ENCODE peak calls at places on chromosomes 12 and 14, in seven cellular contexts. O is stomach; L is HFF-Myc; G is fibroblast of pulmonary artery; A is CD8-positive, alpha-beta T cell; J is heart right ventricle; X is A549. Z is an unnamed sample.

GRCh38 chr12:84698576-84699333 is 213.8 kb downstream of the SLC6A15 start:
- DNase-seq in O (no peak), L (no peak), G (no peak), A (no peak), J (no peak), X (no peak), Z (no peak)

GRCh38 chr14:75413013-75413412 is 14.8 kb upstream of the JDP2 start:
- DNase-seq in O (no peak), L (no peak), G (no peak), A (no peak), J (no peak), X (no peak), Z (no peak)

GRCh38 chr12:117034691-117035090 is 64.5 kb downstream of the TESC start:
- DNase-seq in O (no peak), L (no peak), G (no peak), A (no peak), J (no peak), X (no peak), Z (no peak)

GRCh38 chr12:118357327-118358007 is 15.2 kb downstream of the TAOK3 start:
- DNase-seq in O (no peak), L (peak), G (peak), A (peak), J (peak), X (peak), Z (no peak)

GRCh38 chr12:119748512-119748911 is 80.6 kb downstream of the PRKAB1 start:
- DNase-seq in O (no peak), L (no peak), G (no peak), A (no peak), J (no peak), X (no peak), Z (no peak)

GRCh38 chr14:32594766-32595165 is 265.7 kb downstream of the AKAP6 start:
- DNase-seq in O (no peak), L (peak), G (peak), A (no peak), J (no peak), X (no peak), Z (no peak)

GRCh38 chr12:80268924-80269749 is 169.8 kb downstream of the OTOGL start:
- DNase-seq in O (no peak), L (peak), G (peak), A (no peak), J (no peak), X (peak), Z (peak)

GRCh38 chr12:113587720-113588119 is 116.0 kb upstream of the LHX5 start:
- DNase-seq in O (no peak), L (no peak), G (no peak), A (no peak), J (no peak), X (no peak), Z (no peak)

GRCh38 chr12:11901687-11902524 is 168.8 kb upstream of the BCL2L14 start:
- DNase-seq in O (no peak), L (no peak), G (no peak), A (no peak), J (no peak), X (no peak), Z (no peak)

GRCh38 chr12:28424965-28425364 is 234.7 kb downstream of the CCDC91 start:
- DNase-seq in O (peak), L (no peak), G (peak), A (no peak), J (peak), X (no peak), Z (no peak)

GRCh38 chr12:64746663-64747062 is 12.5 kb downstream of the GNS start:
- DNase-seq in O (no peak), L (peak), G (peak), A (no peak), J (no peak), X (no peak), Z (no peak)

GRCh38 chr12:60205500-60205899 is 609.7 kb downstream of the SLC16A7 start:
- DNase-seq in O (no peak), L (peak), G (peak), A (no peak), J (no peak), X (peak), Z (peak)

GRCh38 chr14:22839159-22839779 is 2.9 kb downstream of the MMP14 start:
- DNase-seq in O (no peak), L (no peak), G (peak), A (no peak), J (no peak), X (no peak), Z (no peak)

GRCh38 chr14:53942970-53943750 is 13.5 kb downstream of the BMP4 start:
- DNase-seq in O (no peak), L (no peak), G (no peak), A (no peak), J (no peak), X (no peak), Z (no peak)

GRCh38 chr12:29226621-29227020 is 77.5 kb downstream of the FAR2 start:
- DNase-seq in O (no peak), L (no peak), G (peak), A (no peak), J (no peak), X (no peak), Z (no peak)

GRCh38 chr12:68331500-68331868 is 678 bp downstream of the MDM1 start:
- DNase-seq in O (no peak), L (no peak), G (no peak), A (no peak), J (no peak), X (no peak), Z (peak)

GRCh38 chr12:108918960-108919642 is 39.2 kb downstream of the DAO start:
- DNase-seq in O (no peak), L (no peak), G (no peak), A (no peak), J (no peak), X (no peak), Z (no peak)

GRCh38 chr14:67566908-67567307 is 33.2 kb downstream of the PIGH start:
- DNase-seq in O (no peak), L (no peak), G (peak), A (no peak), J (no peak), X (no peak), Z (no peak)

GRCh38 chr12:3629082-3629830 is 123.7 kb downstream of the CRACR2A start:
- DNase-seq in O (no peak), L (no peak), G (no peak), A (no peak), J (no peak), X (no peak), Z (no peak)

GRCh38 chr12:53198470-53199110 is 8.5 kb downstream of the ITGB7 start:
- DNase-seq in O (no peak), L (no peak), G (no peak), A (no peak), J (no peak), X (no peak), Z (no peak)

GRCh38 chr14:30756594-30756993 is 117.8 kb upstream of the COCH start:
- DNase-seq in O (no peak), L (no peak), G (no peak), A (no peak), J (no peak), X (no peak), Z (no peak)

GRCh38 chr12:1949771-1950470 is 31.5 kb upstream of the CACNA2D4 start:
- DNase-seq in O (no peak), L (no peak), G (no peak), A (no peak), J (peak), X (no peak), Z (no peak)

GRCh38 chr12:292186-292585 is 29.6 kb upstream of the SLC6A13 start:
- DNase-seq in O (no peak), L (no peak), G (no peak), A (no peak), J (no peak), X (no peak), Z (no peak)

GRCh38 chr14:29536886-29537511 is 390.6 kb downstream of the PRKD1 start:
- DNase-seq in O (no peak), L (no peak), G (peak), A (no peak), J (no peak), X (peak), Z (no peak)
- TF ChIP-seq CTCF in O (no peak), L (no peak), G (peak), A (no peak), J (peak), X (peak), Z (peak)

DNA sequence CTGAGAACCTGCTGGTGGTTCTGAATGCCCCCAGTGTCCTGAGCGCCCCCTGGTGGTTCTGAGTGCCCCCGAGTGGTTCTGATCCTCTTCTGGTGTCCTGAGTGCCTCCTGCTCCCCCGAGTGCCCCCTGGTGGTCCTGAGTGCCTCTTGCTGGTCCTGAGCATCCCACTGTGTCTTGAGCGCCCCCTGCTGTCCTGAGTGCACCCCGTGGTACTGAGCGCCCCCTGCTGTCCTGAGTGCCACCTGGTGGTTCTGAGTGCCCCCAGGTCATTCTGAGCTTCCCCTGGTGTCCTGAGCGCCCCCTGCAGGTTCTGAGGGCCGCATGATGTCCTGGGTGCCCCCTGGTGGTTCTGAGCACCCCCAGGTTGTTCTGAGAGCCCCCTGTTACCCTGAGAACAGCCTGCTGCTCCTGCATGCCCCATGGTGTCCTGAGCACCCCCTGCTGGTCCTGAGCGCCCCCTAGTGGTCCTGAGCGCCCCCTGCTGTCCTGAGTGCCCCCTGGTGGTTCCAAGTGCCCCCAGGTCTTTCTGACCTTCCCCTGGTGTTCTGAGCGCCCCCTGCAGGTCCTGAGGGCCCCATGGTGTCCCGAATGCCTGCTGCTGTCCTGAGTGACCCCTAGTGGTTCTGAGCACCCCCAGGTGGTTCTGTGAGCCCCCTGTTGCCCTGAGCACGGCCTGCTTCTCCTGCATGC is 1165.4 kb downstream of the TMEM121 start:
- DNase-seq in O (peak), L (no peak), G (no peak), A (no peak), J (peak), X (peak), Z (no peak)
- TF ChIP-seq CTCF in O (no peak), L (peak), G (no peak), A (peak), J (no peak), X (no peak), Z (no peak)

DNA sequence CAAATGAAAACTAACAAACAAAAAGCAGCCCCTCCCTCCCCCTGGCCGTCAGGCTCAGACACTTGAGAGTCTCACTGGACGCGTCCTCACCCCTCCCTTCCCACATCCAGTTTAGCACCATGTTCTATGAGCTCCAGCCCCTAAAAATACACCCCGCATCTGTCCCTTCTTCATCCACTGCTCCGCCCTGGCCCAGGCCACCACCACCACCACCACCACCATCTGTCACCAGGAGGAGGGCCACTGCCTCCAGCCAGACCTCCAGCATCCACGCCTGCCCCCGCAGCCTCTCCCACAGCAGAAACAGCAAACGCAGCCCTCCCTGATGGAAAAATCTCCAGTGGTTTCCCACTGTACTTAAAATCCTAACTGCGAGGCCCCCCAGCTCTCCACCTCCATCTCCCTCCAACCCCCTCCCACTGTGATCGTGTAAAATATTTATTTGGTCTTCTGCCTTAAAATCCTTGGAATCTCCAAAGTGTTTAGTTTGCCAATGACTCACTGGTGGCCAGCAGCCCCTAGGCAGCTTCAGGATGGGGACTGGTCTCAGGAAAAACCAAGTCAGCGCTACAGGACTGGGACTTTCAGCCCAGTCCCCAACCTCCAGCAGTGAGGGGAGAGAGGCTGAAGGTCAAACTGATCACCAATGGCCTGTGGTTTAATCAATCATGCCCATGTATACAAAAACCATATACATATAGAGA is 95.0 kb downstream of the SCARB1 start:
- DNase-seq in O (no peak), L (no peak), G (no peak), A (no peak), J (no peak), X (peak), Z (no peak)
- TF ChIP-seq CTCF in O (no peak), L (no peak), G (no peak), A (no peak), J (no peak), X (no peak), Z (no peak)

GRCh38 chr12:102095677-102096263 is 24.1 kb downstream of the NUP37 start:
- DNase-seq in O (no peak), L (no peak), G (peak), A (no peak), J (no peak), X (peak), Z (peak)
- TF ChIP-seq CTCF in O (no peak), L (peak), G (peak), A (peak), J (no peak), X (peak), Z (peak)

DNA sequence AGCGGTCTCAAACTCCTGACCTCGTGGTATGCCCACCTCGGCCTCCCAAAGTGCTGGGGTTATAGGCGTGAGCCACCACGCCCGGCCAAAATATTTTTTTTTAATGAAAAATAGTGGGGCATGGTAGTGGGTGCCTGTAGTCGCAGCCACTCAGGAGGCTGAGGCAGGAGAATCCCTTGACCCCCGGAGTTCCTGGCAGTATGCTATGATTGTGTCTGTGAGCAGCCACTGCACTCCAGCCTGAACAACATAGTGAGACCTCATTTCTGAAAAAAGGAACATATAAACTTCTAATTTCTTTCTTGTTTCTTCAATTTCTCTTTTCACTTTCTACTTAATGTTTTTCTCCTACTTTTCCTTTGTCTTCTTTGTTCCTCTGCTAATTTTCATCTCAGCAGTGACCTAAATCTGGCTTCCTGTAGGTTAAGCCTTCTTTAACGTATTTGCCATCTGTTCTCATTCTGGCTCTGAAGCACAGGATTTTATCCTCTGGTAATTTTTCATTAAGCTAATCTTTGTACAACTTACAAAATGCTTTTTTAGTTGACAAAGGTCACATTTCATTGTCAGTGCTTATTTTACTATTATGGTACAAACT is 4.5 kb upstream of the RPGRIP1 start:
- DNase-seq in O (no peak), L (no peak), G (no peak), A (no peak), J (no peak), X (no peak), Z (no peak)
- TF ChIP-seq CTCF in O (no peak), L (no peak), G (no peak), A (no peak), J (no peak), X (no peak), Z (no peak)

GRCh38 chr14:68939424-68939892 is 39.6 kb downstream of the ACTN1 start:
- DNase-seq in O (no peak), L (no peak), G (no peak), A (no peak), J (no peak), X (no peak), Z (no peak)

GRCh38 chr14:68936476-68936875 is 42.6 kb downstream of the ACTN1 start:
- DNase-seq in O (no peak), L (no peak), G (no peak), A (no peak), J (no peak), X (no peak), Z (no peak)

GRCh38 chr14:68938515-68939423 is 40.3 kb downstream of the ACTN1 start:
- DNase-seq in O (peak), L (no peak), G (peak), A (no peak), J (no peak), X (peak), Z (no peak)

GRCh38 chr14:68936980-68937379 is 42.1 kb downstream of the ACTN1 start:
- DNase-seq in O (no peak), L (no peak), G (no peak), A (no peak), J (no peak), X (no peak), Z (no peak)

GRCh38 chr14:68937790-68938514 is 41.1 kb downstream of the ACTN1 start:
- DNase-seq in O (peak), L (no peak), G (no peak), A (no peak), J (peak), X (peak), Z (peak)
- TF ChIP-seq CTCF in O (no peak), L (no peak), G (peak), A (peak), J (peak), X (peak), Z (peak)

GRCh38 chr14:42113358-42114070 is 506.8 kb downstream of the LRFN5 start:
- DNase-seq in O (no peak), L (no peak), G (no peak), A (no peak), J (no peak), X (no peak), Z (no peak)

GRCh38 chr14:42111355-42111754 is 504.7 kb downstream of the LRFN5 start:
- DNase-seq in O (no peak), L (no peak), G (no peak), A (no peak), J (no peak), X (no peak), Z (no peak)

GRCh38 chr14:42112108-42112507 is 505.4 kb downstream of the LRFN5 start:
- DNase-seq in O (no peak), L (no peak), G (peak), A (no peak), J (no peak), X (no peak), Z (no peak)

GRCh38 chr14:42110167-42110566 is 503.5 kb downstream of the LRFN5 start:
- DNase-seq in O (no peak), L (peak), G (peak), A (no peak), J (no peak), X (peak), Z (no peak)
- TF ChIP-seq CTCF in O (no peak), L (peak), G (peak), A (no peak), J (no peak), X (peak), Z (peak)